ENCODE peak calls at places on chromosomes 5 and 9, in five cellular contexts. One of them, this sample, is unnamed.

GRCh38 chr9:76528056-76528455 is 69.1 kb downstream of the GCNT1 start:
- DNase-seq in GM20000: no peak
- DNase-seq in A172: no peak
- DNase-seq in posterior vena cava: no peak
- DNase-seq in T-helper 2 cell: no peak
- DNase-seq in this sample: no peak

GRCh38 chr5:77426670-77427069 is 65.4 kb downstream of the WDR41 start:
- DNase-seq in T-helper 2 cell: no peak
- DNase-seq in GM20000: no peak
- DNase-seq in A172: peak; percentile 31
- DNase-seq in posterior vena cava: no peak
- DNase-seq in this sample: no peak

GRCh38 chr9:70021026-70021571 is 22.5 kb upstream of the MAMDC2 start:
- DNase-seq in GM20000: no peak
- DNase-seq in T-helper 2 cell: no peak
- DNase-seq in posterior vena cava: no peak
- DNase-seq in A172: peak; percentile 96
- DNase-seq in this sample: peak; percentile 58

GRCh38 chr9:108300296-108301287 is 555.2 kb downstream of the ACTL7B start:
- DNase-seq in T-helper 2 cell: no peak
- DNase-seq in A172: no peak
- DNase-seq in posterior vena cava: no peak
- DNase-seq in GM20000: no peak
- DNase-seq in this sample: no peak

GRCh38 chr5:156147251-156147947 is 179.6 kb upstream of the SGCD start:
- DNase-seq in GM20000: no peak
- DNase-seq in T-helper 2 cell: no peak
- DNase-seq in posterior vena cava: no peak
- DNase-seq in A172: peak; percentile 81
- DNase-seq in this sample: no peak

GRCh38 chr9:109179801-109180523 is 12.9 kb upstream of the FRRS1L start:
- DNase-seq in posterior vena cava: no peak
- DNase-seq in GM20000: no peak
- DNase-seq in A172: no peak
- DNase-seq in T-helper 2 cell: no peak
- DNase-seq in this sample: no peak

GRCh38 chr5:37704406-37704805 is 135.4 kb downstream of the GDNF start:
- DNase-seq in posterior vena cava: no peak
- DNase-seq in GM20000: no peak
- DNase-seq in T-helper 2 cell: no peak
- DNase-seq in A172: no peak
- DNase-seq in this sample: no peak

GRCh38 chr9:95018099-95018927 is 291.8 kb downstream of the AOPEP start:
- DNase-seq in posterior vena cava: no peak
- DNase-seq in A172: peak; percentile 91
- DNase-seq in GM20000: peak; percentile 42
- DNase-seq in T-helper 2 cell: no peak
- DNase-seq in this sample: peak; percentile 57

GRCh38 chr5:165209101-165209727 is 1703.8 kb downstream of the MAT2B start:
- DNase-seq in T-helper 2 cell: no peak
- DNase-seq in GM20000: peak; percentile 11
- DNase-seq in A172: peak; percentile 38
- DNase-seq in posterior vena cava: no peak
- DNase-seq in this sample: no peak

GRCh38 chr9:129069128-129069824 is 11.6 kb upstream of the DOLPP1 start:
- DNase-seq in T-helper 2 cell: no peak
- DNase-seq in posterior vena cava: peak; percentile 90
- DNase-seq in A172: no peak
- DNase-seq in GM20000: peak; percentile 58
- DNase-seq in this sample: peak; percentile 83

GRCh38 chr5:143922718-143923117 is 110.8 kb downstream of the HMHB1 start:
- DNase-seq in A172: peak; percentile 57
- DNase-seq in GM20000: no peak
- DNase-seq in posterior vena cava: no peak
- DNase-seq in T-helper 2 cell: no peak
- DNase-seq in this sample: no peak

GRCh38 chr5:62315376-62316049 is 9.5 kb downstream of the KIF2A start:
- DNase-seq in posterior vena cava: no peak
- DNase-seq in GM20000: no peak
- DNase-seq in T-helper 2 cell: no peak
- DNase-seq in A172: no peak
- DNase-seq in this sample: no peak

GRCh38 chr5:39253211-39253610 is 33.8 kb upstream of the FYB1 start:
- DNase-seq in posterior vena cava: no peak
- DNase-seq in GM20000: no peak
- DNase-seq in A172: peak; percentile 9
- DNase-seq in T-helper 2 cell: no peak
- DNase-seq in this sample: no peak

GRCh38 chr5:169433221-169433651 is 132.3 kb upstream of the SLIT3 start:
- DNase-seq in T-helper 2 cell: no peak
- DNase-seq in posterior vena cava: no peak
- DNase-seq in GM20000: no peak
- DNase-seq in A172: no peak
- DNase-seq in this sample: no peak

GRCh38 chr9:129074106-129074505 is 6.8 kb upstream of the DOLPP1 start:
- DNase-seq in T-helper 2 cell: no peak
- DNase-seq in A172: no peak
- DNase-seq in GM20000: no peak
- DNase-seq in posterior vena cava: no peak
- DNase-seq in this sample: no peak

GRCh38 chr9:98551511-98552286 is 157.0 kb downstream of the GABBR2 start:
- DNase-seq in T-helper 2 cell: no peak
- DNase-seq in GM20000: no peak
- DNase-seq in posterior vena cava: no peak
- DNase-seq in A172: peak; percentile 88
- DNase-seq in this sample: no peak

GRCh38 chr5:96433066-96433447 is at the start of gene PCSK1:
- DNase-seq in GM20000: no peak
- DNase-seq in T-helper 2 cell: no peak
- DNase-seq in posterior vena cava: no peak
- DNase-seq in A172: no peak
- DNase-seq in this sample: no peak

GRCh38 chr5:112210430-112211005 is 208.6 kb downstream of the EPB41L4A start:
- DNase-seq in T-helper 2 cell: no peak
- DNase-seq in A172: peak; percentile 12
- DNase-seq in GM20000: no peak
- DNase-seq in posterior vena cava: no peak
- DNase-seq in this sample: peak; percentile 47

GRCh38 chr5:166276006-166276405 is 2015.4 kb upstream of the WWC1 start:
- DNase-seq in GM20000: no peak
- DNase-seq in posterior vena cava: no peak
- DNase-seq in T-helper 2 cell: no peak
- DNase-seq in A172: no peak
- DNase-seq in this sample: no peak

GRCh38 chr9:7148243-7148765 is 390.5 kb downstream of the KDM4C start:
- DNase-seq in GM20000: no peak
- DNase-seq in T-helper 2 cell: no peak
- DNase-seq in posterior vena cava: no peak
- DNase-seq in A172: no peak
- DNase-seq in this sample: no peak

GRCh38 chr5:146825033-146825432 is 53.5 kb downstream of the PPP2R2B start:
- DNase-seq in T-helper 2 cell: no peak
- DNase-seq in A172: peak; percentile 66
- DNase-seq in GM20000: peak; percentile 4
- DNase-seq in posterior vena cava: no peak
- DNase-seq in this sample: no peak

GRCh38 chr9:32741706-32742105 is 41.6 kb upstream of the TMEM215 start:
- DNase-seq in T-helper 2 cell: no peak
- DNase-seq in GM20000: no peak
- DNase-seq in posterior vena cava: no peak
- DNase-seq in A172: peak; percentile 68
- DNase-seq in this sample: no peak

GRCh38 chr5:180607861-180608571 is 16.7 kb upstream of the SCGB3A1 start:
- DNase-seq in T-helper 2 cell: no peak
- DNase-seq in GM20000: no peak
- DNase-seq in posterior vena cava: peak; percentile 31
- DNase-seq in A172: peak; percentile 6
- DNase-seq in this sample: no peak

GRCh38 chr5:96546120-96546519 is 113.1 kb upstream of the PCSK1 start:
- DNase-seq in A172: no peak
- DNase-seq in T-helper 2 cell: no peak
- DNase-seq in posterior vena cava: no peak
- DNase-seq in GM20000: no peak
- DNase-seq in this sample: no peak

GRCh38 chr9:36250079-36250478 is 8.2 kb downstream of the GNE start:
- DNase-seq in A172: no peak
- DNase-seq in T-helper 2 cell: no peak
- DNase-seq in posterior vena cava: no peak
- DNase-seq in GM20000: no peak
- DNase-seq in this sample: no peak

GRCh38 chr9:78982849-78983248 is 588.9 kb upstream of the TLE4 start:
- DNase-seq in posterior vena cava: no peak
- DNase-seq in GM20000: no peak
- DNase-seq in T-helper 2 cell: no peak
- DNase-seq in A172: peak; percentile 92
- DNase-seq in this sample: no peak

GRCh38 chr5:143882520-143882919 is 70.6 kb downstream of the HMHB1 start:
- DNase-seq in T-helper 2 cell: no peak
- DNase-seq in posterior vena cava: no peak
- DNase-seq in GM20000: no peak
- DNase-seq in A172: no peak
- DNase-seq in this sample: no peak

GRCh38 chr5:171434874-171435273 is 15.4 kb downstream of the FGF18 start:
- DNase-seq in GM20000: no peak
- DNase-seq in posterior vena cava: no peak
- DNase-seq in A172: no peak
- DNase-seq in T-helper 2 cell: no peak
- DNase-seq in this sample: no peak

GRCh38 chr5:5755888-5756287 is 333.4 kb downstream of the ICE1 start:
- DNase-seq in posterior vena cava: no peak
- DNase-seq in GM20000: peak; percentile 16
- DNase-seq in A172: no peak
- DNase-seq in T-helper 2 cell: no peak
- DNase-seq in this sample: no peak

GRCh38 chr5:31638748-31639418 is at the start of gene PDZD2:
- DNase-seq in T-helper 2 cell: peak; percentile 38
- DNase-seq in posterior vena cava: peak; percentile 84
- DNase-seq in GM20000: peak; percentile 88
- DNase-seq in A172: peak; percentile 44
- DNase-seq in this sample: peak; percentile 89

GRCh38 chr9:18274693-18275092 is 199.3 kb upstream of the ADAMTSL1 start:
- DNase-seq in T-helper 2 cell: no peak
- DNase-seq in GM20000: no peak
- DNase-seq in A172: no peak
- DNase-seq in posterior vena cava: no peak
- DNase-seq in this sample: no peak

This sample was measured in left cardiac atrium.